ENCODE peak calls at places on chromosomes 3 and 15, in seven cellular contexts. Y is mesendoderm, J is mesenchymal stem cell, X is neuronal stem cell, Q is H9, F is IMR-90, L is H1. U is an unnamed sample.
A peak's percentile ranks its signal among the peaks of the same experiment; 100 is the strongest.

GRCh38 chr3:24773798-24774197 is 279.1 kb upstream of the THRB start:
- DNase-seq in L (peak; percentile 10), J (peak; percentile 60), Y (peak; percentile 87), Q (peak; percentile 80), F (peak; percentile 41), X (peak; percentile 72), U (peak; percentile 44)

GRCh38 chr3:50372349-50372748 is 13.0 kb upstream of the TMEM115 start:
- DNase-seq in L (no peak), J (no peak), Y (no peak), F (no peak), X (no peak), Q (no peak), U (no peak)

GRCh38 chr3:164155386-164155785 is 922.9 kb downstream of the SI start:
- DNase-seq in L (no peak), F (no peak), J (peak; percentile 56), X (no peak), Q (no peak), Y (no peak), U (no peak)

GRCh38 chr3:150960708-150961684 is 11.5 kb downstream of the CLRN1 start:
- DNase-seq in X (no peak), J (no peak), Y (no peak), F (no peak), L (no peak), Q (no peak), U (no peak)

GRCh38 chr3:128411574-128412064 is 55.1 kb downstream of the DNAJB8 start:
- DNase-seq in X (no peak), Y (peak; percentile 58), F (no peak), Q (no peak), L (no peak), J (no peak), U (peak; percentile 35)

GRCh38 chr15:88630798-88631463 is 7.9 kb upstream of the ISG20 start:
- DNase-seq in Y (no peak), F (no peak), L (no peak), J (no peak), Q (no peak), X (no peak), U (no peak)

GRCh38 chr3:34650131-34650530 is 851.7 kb downstream of the PDCD6IP start:
- DNase-seq in Q (no peak), Y (no peak), F (no peak), J (no peak), L (no peak), X (no peak), U (no peak)

GRCh38 chr15:98694153-98694552 is 45.8 kb downstream of the IGF1R start:
- DNase-seq in L (no peak), J (no peak), X (no peak), Y (no peak), Q (no peak), F (no peak), U (no peak)

GRCh38 chr3:48684054-48684349 is 1.7 kb downstream of the NCKIPSD start:
- DNase-seq in J (no peak), Y (no peak), F (no peak), Q (no peak), L (no peak), X (no peak), U (no peak)

GRCh38 chr15:97084650-97085049 is 754.1 kb downstream of the NR2F2 start:
- DNase-seq in J (peak; percentile 91), L (no peak), F (no peak), X (no peak), Y (no peak), Q (no peak), U (no peak)

GRCh38 chr15:97941572-97941971 is 18.9 kb upstream of the ARRDC4 start:
- DNase-seq in L (no peak), Y (no peak), J (no peak), X (no peak), F (no peak), Q (no peak), U (no peak)

GRCh38 chr3:150775001-150775599 is 12.1 kb upstream of the SIAH2 start:
- DNase-seq in X (no peak), L (no peak), J (no peak), Y (no peak), F (peak; percentile 89), Q (no peak), U (peak; percentile 58)

GRCh38 chr3:59126436-59126835 is 76.6 kb upstream of the CFAP20DC start:
- DNase-seq in F (no peak), L (no peak), X (no peak), Q (no peak), J (no peak), Y (no peak), U (no peak)

GRCh38 chr3:59128685-59129084 is 78.9 kb upstream of the CFAP20DC start:
- DNase-seq in Q (peak; percentile 85), F (no peak), L (peak; percentile 80), Y (peak; percentile 57), J (no peak), X (peak; percentile 4), U (no peak)

GRCh38 chr3:59131016-59131771 is 81.4 kb upstream of the CFAP20DC start:
- DNase-seq in X (no peak), L (no peak), Q (no peak), J (no peak), Y (no peak), F (no peak), U (no peak)

GRCh38 chr3:59121346-59122144 is 71.7 kb upstream of the CFAP20DC start:
- DNase-seq in X (no peak), L (no peak), Y (peak; percentile 10), F (no peak), Q (no peak), J (no peak), U (no peak)

DNA sequence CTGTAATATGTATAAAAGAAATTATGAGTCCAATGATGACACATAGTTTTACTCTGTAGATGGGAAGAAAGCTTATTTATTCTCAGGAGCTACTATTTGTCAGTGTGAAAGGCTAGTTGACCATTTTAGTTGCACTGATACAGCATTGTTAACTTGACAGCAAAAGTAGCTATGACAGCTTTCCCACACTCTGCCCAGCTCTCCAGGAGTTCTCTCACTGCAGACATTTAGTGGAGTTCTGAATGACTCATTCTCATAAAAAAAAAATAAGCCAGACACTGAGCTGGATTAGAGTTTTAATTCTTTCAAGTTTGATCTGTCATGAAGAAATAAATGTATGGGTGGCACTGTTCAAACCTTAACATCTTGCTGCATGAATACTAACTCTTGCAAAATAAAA is 77.2 kb upstream of the CFAP20DC start:
- DNase-seq in J (peak; percentile 73), L (no peak), X (no peak), F (peak; percentile 83), Y (no peak), Q (no peak), U (no peak)
- H3K4me2 ChIP-seq in J (no peak overlapping the region), L (no peak overlapping the region), X (no peak overlapping the region), F (no peak overlapping the region), Y (no peak overlapping the region), Q (no peak overlapping the region), U (no peak overlapping the region)

GRCh38 chr15:82875411-82876003 is 66.1 kb downstream of the WHAMM start:
- DNase-seq in L (no peak), X (no peak), J (no peak), Y (no peak), F (peak; percentile 86), Q (no peak), U (no peak)

GRCh38 chr15:82873000-82873680 is 63.7 kb downstream of the WHAMM start:
- DNase-seq in Y (no peak), F (no peak), J (no peak), Q (peak; percentile 16), L (no peak), X (no peak), U (no peak)

GRCh38 chr15:82874267-82874666 is 64.8 kb downstream of the WHAMM start:
- DNase-seq in X (no peak), Y (no peak), Q (no peak), L (no peak), F (no peak), J (no peak), U (no peak)

GRCh38 chr15:82877825-82878224 is 68.4 kb downstream of the WHAMM start:
- DNase-seq in F (no peak), X (no peak), Q (no peak), Y (no peak), L (no peak), J (no peak), U (no peak)

GRCh38 chr15:82874961-82875360 is 65.5 kb downstream of the WHAMM start:
- DNase-seq in Y (no peak), J (no peak), X (no peak), L (no peak), F (no peak), Q (peak; percentile 18), U (no peak)
- H4K8ac ChIP-seq in Y (no peak overlapping the region), J (peak overlapping the region; percentile 42), X (no peak overlapping the region), L (peak overlapping the region; percentile 7), F (no peak overlapping the region), Q (no peak overlapping the region), U (no peak overlapping the region)

GRCh38 chr15:68152342-68152741 is 52.8 kb downstream of the CALML4 start:
- DNase-seq in Q (no peak), L (no peak), X (no peak), J (no peak), Y (no peak), F (no peak), U (peak; percentile 30)

GRCh38 chr15:68150186-68150585 is 54.9 kb downstream of the CALML4 start:
- DNase-seq in Q (no peak), F (no peak), L (no peak), X (no peak), Y (no peak), J (no peak), U (no peak)

GRCh38 chr15:68151277-68151676 is 53.9 kb downstream of the CALML4 start:
- DNase-seq in J (peak; percentile 35), L (no peak), F (peak; percentile 53), Q (no peak), X (no peak), Y (no peak), U (peak; percentile 82)

GRCh38 chr15:68148039-68148438 is 57.1 kb downstream of the CALML4 start:
- DNase-seq in X (no peak), L (no peak), F (no peak), J (no peak), Q (no peak), Y (no peak), U (no peak)

DNA sequence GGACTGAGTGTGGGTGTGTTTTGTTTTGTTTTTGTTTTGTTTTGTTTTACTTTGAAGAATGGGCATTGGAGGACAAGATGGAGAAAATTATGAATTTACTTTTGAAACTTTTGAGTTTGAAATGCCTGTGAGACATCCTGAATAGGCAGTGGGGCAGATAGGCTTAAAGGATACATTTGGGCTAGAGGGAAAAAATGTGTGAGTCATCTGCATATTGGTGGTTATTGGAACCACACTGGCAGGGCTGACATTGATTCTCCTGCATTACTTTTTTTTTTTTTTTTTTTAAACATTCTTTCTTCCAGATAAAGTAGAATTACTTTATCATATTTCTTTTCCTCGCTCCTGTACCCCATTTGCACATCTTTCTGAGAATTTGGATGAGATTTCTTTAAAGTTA is 56.1 kb downstream of the CALML4 start:
- DNase-seq in F (peak; percentile 66), J (peak; percentile 41), L (no peak), Y (peak; percentile 27), Q (no peak), X (no peak), U (no peak)
- H3K4me2 ChIP-seq in F (no peak overlapping the region), J (no peak overlapping the region), L (no peak overlapping the region), Y (no peak overlapping the region), Q (no peak overlapping the region), X (no peak overlapping the region), U (no peak overlapping the region)

GRCh38 chr3:101978348-101978747 is 129.0 kb downstream of the NFKBIZ start:
- DNase-seq in F (no peak), Y (no peak), Q (no peak), X (no peak), L (no peak), J (no peak), U (no peak)
- H4K8ac ChIP-seq in F (no peak overlapping the region), Y (no peak overlapping the region), Q (no peak overlapping the region), X (no peak overlapping the region), L (no peak overlapping the region), J (no peak overlapping the region), U (no peak overlapping the region)